ENCODE peak calls at places on chromosomes 7 and 10, in seven cellular contexts. One of them, this sample, is unnamed.

GRCh38 chr7:151060416-151061234 is 1.2 kb downstream of the SLC4A2 start:
- DNase-seq in myocyte: peak
- DNase-seq in activated T-helper 1 cell treated with anti-CD3 and anti-CD28 coated beads, Interleukin-2, amount 50 U/mL, for 16 hours: no peak
- DNase-seq in RCC 7860: peak
- DNase-seq in transverse colon: peak
- DNase-seq in stimulated activated CD4-positive, alpha-beta T cell treated with anti-CD3 and anti-CD28 coated beads, Interleukin-12 subunit alpha, Interleukin-12 subunit beta, amount 100 ng/mL, for 4 hours: no peak
- DNase-seq in iris pigment epithelial cell: peak
- DNase-seq in this sample: no peak

GRCh38 chr10:100347568-100348195 is 649 bp downstream of the SCD start:
- DNase-seq in iris pigment epithelial cell: peak
- DNase-seq in stimulated activated CD4-positive, alpha-beta T cell treated with anti-CD3 and anti-CD28 coated beads, Interleukin-12 subunit alpha, Interleukin-12 subunit beta, amount 100 ng/mL, for 4 hours: no peak
- DNase-seq in RCC 7860: no peak
- DNase-seq in transverse colon: no peak
- DNase-seq in myocyte: no peak
- DNase-seq in activated T-helper 1 cell treated with anti-CD3 and anti-CD28 coated beads, Interleukin-2, amount 50 U/mL, for 16 hours: no peak
- DNase-seq in this sample: no peak

GRCh38 chr7:110774066-110774465 is 316.9 kb upstream of the LRRN3 start:
- DNase-seq in myocyte: no peak
- DNase-seq in stimulated activated CD4-positive, alpha-beta T cell treated with anti-CD3 and anti-CD28 coated beads, Interleukin-12 subunit alpha, Interleukin-12 subunit beta, amount 100 ng/mL, for 4 hours: no peak
- DNase-seq in activated T-helper 1 cell treated with anti-CD3 and anti-CD28 coated beads, Interleukin-2, amount 50 U/mL, for 16 hours: no peak
- DNase-seq in transverse colon: no peak
- DNase-seq in RCC 7860: no peak
- DNase-seq in iris pigment epithelial cell: no peak
- DNase-seq in this sample: no peak

GRCh38 chr10:43076876-43077420 is at the start of gene RET:
- DNase-seq in myocyte: no peak
- DNase-seq in iris pigment epithelial cell: peak
- DNase-seq in stimulated activated CD4-positive, alpha-beta T cell treated with anti-CD3 and anti-CD28 coated beads, Interleukin-12 subunit alpha, Interleukin-12 subunit beta, amount 100 ng/mL, for 4 hours: no peak
- DNase-seq in activated T-helper 1 cell treated with anti-CD3 and anti-CD28 coated beads, Interleukin-2, amount 50 U/mL, for 16 hours: no peak
- DNase-seq in RCC 7860: no peak
- DNase-seq in transverse colon: peak
- DNase-seq in this sample: no peak

GRCh38 chr10:121633056-121633455 is 34.8 kb upstream of the FGFR2 start:
- DNase-seq in myocyte: no peak
- DNase-seq in RCC 7860: no peak
- DNase-seq in iris pigment epithelial cell: no peak
- DNase-seq in activated T-helper 1 cell treated with anti-CD3 and anti-CD28 coated beads, Interleukin-2, amount 50 U/mL, for 16 hours: no peak
- DNase-seq in stimulated activated CD4-positive, alpha-beta T cell treated with anti-CD3 and anti-CD28 coated beads, Interleukin-12 subunit alpha, Interleukin-12 subunit beta, amount 100 ng/mL, for 4 hours: no peak
- DNase-seq in transverse colon: no peak
- DNase-seq in this sample: no peak

GRCh38 chr7:153297141-153297540 is 537.6 kb downstream of the ACTR3B start:
- DNase-seq in transverse colon: no peak
- DNase-seq in iris pigment epithelial cell: no peak
- DNase-seq in activated T-helper 1 cell treated with anti-CD3 and anti-CD28 coated beads, Interleukin-2, amount 50 U/mL, for 16 hours: no peak
- DNase-seq in RCC 7860: no peak
- DNase-seq in myocyte: no peak
- DNase-seq in stimulated activated CD4-positive, alpha-beta T cell treated with anti-CD3 and anti-CD28 coated beads, Interleukin-12 subunit alpha, Interleukin-12 subunit beta, amount 100 ng/mL, for 4 hours: no peak
- DNase-seq in this sample: no peak

GRCh38 chr7:668139-668871 is 58.2 kb upstream of the DNAAF5 start:
- DNase-seq in RCC 7860: no peak
- DNase-seq in stimulated activated CD4-positive, alpha-beta T cell treated with anti-CD3 and anti-CD28 coated beads, Interleukin-12 subunit alpha, Interleukin-12 subunit beta, amount 100 ng/mL, for 4 hours: no peak
- DNase-seq in transverse colon: peak
- DNase-seq in activated T-helper 1 cell treated with anti-CD3 and anti-CD28 coated beads, Interleukin-2, amount 50 U/mL, for 16 hours: no peak
- DNase-seq in iris pigment epithelial cell: peak
- DNase-seq in myocyte: peak
- DNase-seq in this sample: no peak

GRCh38 chr10:112986791-112987190 is 36.7 kb downstream of the TCF7L2 start:
- DNase-seq in stimulated activated CD4-positive, alpha-beta T cell treated with anti-CD3 and anti-CD28 coated beads, Interleukin-12 subunit alpha, Interleukin-12 subunit beta, amount 100 ng/mL, for 4 hours: no peak
- DNase-seq in iris pigment epithelial cell: peak
- DNase-seq in activated T-helper 1 cell treated with anti-CD3 and anti-CD28 coated beads, Interleukin-2, amount 50 U/mL, for 16 hours: no peak
- DNase-seq in RCC 7860: no peak
- DNase-seq in transverse colon: no peak
- DNase-seq in myocyte: peak
- DNase-seq in this sample: no peak

GRCh38 chr10:77872151-77872946 is 54.2 kb downstream of the DLG5 start:
- DNase-seq in myocyte: no peak
- DNase-seq in stimulated activated CD4-positive, alpha-beta T cell treated with anti-CD3 and anti-CD28 coated beads, Interleukin-12 subunit alpha, Interleukin-12 subunit beta, amount 100 ng/mL, for 4 hours: no peak
- DNase-seq in iris pigment epithelial cell: no peak
- DNase-seq in RCC 7860: no peak
- DNase-seq in transverse colon: peak
- DNase-seq in activated T-helper 1 cell treated with anti-CD3 and anti-CD28 coated beads, Interleukin-2, amount 50 U/mL, for 16 hours: no peak
- DNase-seq in this sample: no peak

GRCh38 chr10:73110345-73110849 is at the start of gene NUDT13:
- DNase-seq in RCC 7860: peak
- DNase-seq in transverse colon: peak
- DNase-seq in activated T-helper 1 cell treated with anti-CD3 and anti-CD28 coated beads, Interleukin-2, amount 50 U/mL, for 16 hours: peak
- DNase-seq in myocyte: peak
- DNase-seq in iris pigment epithelial cell: peak
- DNase-seq in stimulated activated CD4-positive, alpha-beta T cell treated with anti-CD3 and anti-CD28 coated beads, Interleukin-12 subunit alpha, Interleukin-12 subunit beta, amount 100 ng/mL, for 4 hours: peak
- DNase-seq in this sample: peak

GRCh38 chr10:28367865-28368541 is 65.1 kb upstream of the MPP7 start:
- DNase-seq in stimulated activated CD4-positive, alpha-beta T cell treated with anti-CD3 and anti-CD28 coated beads, Interleukin-12 subunit alpha, Interleukin-12 subunit beta, amount 100 ng/mL, for 4 hours: peak
- DNase-seq in transverse colon: peak
- DNase-seq in activated T-helper 1 cell treated with anti-CD3 and anti-CD28 coated beads, Interleukin-2, amount 50 U/mL, for 16 hours: peak
- DNase-seq in RCC 7860: no peak
- DNase-seq in iris pigment epithelial cell: peak
- DNase-seq in myocyte: no peak
- DNase-seq in this sample: peak

GRCh38 chr7:130392456-130392860 is 12.2 kb downstream of the CPA1 start:
- DNase-seq in transverse colon: no peak
- DNase-seq in stimulated activated CD4-positive, alpha-beta T cell treated with anti-CD3 and anti-CD28 coated beads, Interleukin-12 subunit alpha, Interleukin-12 subunit beta, amount 100 ng/mL, for 4 hours: no peak
- DNase-seq in activated T-helper 1 cell treated with anti-CD3 and anti-CD28 coated beads, Interleukin-2, amount 50 U/mL, for 16 hours: no peak
- DNase-seq in iris pigment epithelial cell: peak
- DNase-seq in RCC 7860: no peak
- DNase-seq in myocyte: peak
- DNase-seq in this sample: no peak

GRCh38 chr10:111344804-111345203 is 268.0 kb downstream of the ADRA2A start:
- DNase-seq in iris pigment epithelial cell: peak
- DNase-seq in stimulated activated CD4-positive, alpha-beta T cell treated with anti-CD3 and anti-CD28 coated beads, Interleukin-12 subunit alpha, Interleukin-12 subunit beta, amount 100 ng/mL, for 4 hours: no peak
- DNase-seq in myocyte: peak
- DNase-seq in activated T-helper 1 cell treated with anti-CD3 and anti-CD28 coated beads, Interleukin-2, amount 50 U/mL, for 16 hours: no peak
- DNase-seq in transverse colon: no peak
- DNase-seq in RCC 7860: no peak
- DNase-seq in this sample: no peak

GRCh38 chr7:40316176-40316575 is 181.4 kb downstream of the SUGCT start:
- DNase-seq in RCC 7860: no peak
- DNase-seq in iris pigment epithelial cell: peak
- DNase-seq in myocyte: no peak
- DNase-seq in activated T-helper 1 cell treated with anti-CD3 and anti-CD28 coated beads, Interleukin-2, amount 50 U/mL, for 16 hours: no peak
- DNase-seq in stimulated activated CD4-positive, alpha-beta T cell treated with anti-CD3 and anti-CD28 coated beads, Interleukin-12 subunit alpha, Interleukin-12 subunit beta, amount 100 ng/mL, for 4 hours: no peak
- DNase-seq in transverse colon: no peak
- DNase-seq in this sample: no peak

GRCh38 chr10:79445217-79445707 is at the start of gene ZCCHC24:
- DNase-seq in stimulated activated CD4-positive, alpha-beta T cell treated with anti-CD3 and anti-CD28 coated beads, Interleukin-12 subunit alpha, Interleukin-12 subunit beta, amount 100 ng/mL, for 4 hours: no peak
- DNase-seq in iris pigment epithelial cell: peak
- DNase-seq in transverse colon: peak
- DNase-seq in activated T-helper 1 cell treated with anti-CD3 and anti-CD28 coated beads, Interleukin-2, amount 50 U/mL, for 16 hours: no peak
- DNase-seq in myocyte: peak
- DNase-seq in RCC 7860: no peak
- DNase-seq in this sample: no peak

GRCh38 chr7:99789441-99790070 is 5.6 kb upstream of the CYP3A4 start:
- DNase-seq in myocyte: peak
- DNase-seq in iris pigment epithelial cell: no peak
- DNase-seq in activated T-helper 1 cell treated with anti-CD3 and anti-CD28 coated beads, Interleukin-2, amount 50 U/mL, for 16 hours: no peak
- DNase-seq in RCC 7860: peak
- DNase-seq in stimulated activated CD4-positive, alpha-beta T cell treated with anti-CD3 and anti-CD28 coated beads, Interleukin-12 subunit alpha, Interleukin-12 subunit beta, amount 100 ng/mL, for 4 hours: no peak
- DNase-seq in transverse colon: no peak
- DNase-seq in this sample: no peak

GRCh38 chr7:158037211-158037610 is 550.4 kb downstream of the PTPRN2 start:
- DNase-seq in iris pigment epithelial cell: no peak
- DNase-seq in stimulated activated CD4-positive, alpha-beta T cell treated with anti-CD3 and anti-CD28 coated beads, Interleukin-12 subunit alpha, Interleukin-12 subunit beta, amount 100 ng/mL, for 4 hours: no peak
- DNase-seq in RCC 7860: no peak
- DNase-seq in myocyte: no peak
- DNase-seq in transverse colon: no peak
- DNase-seq in activated T-helper 1 cell treated with anti-CD3 and anti-CD28 coated beads, Interleukin-2, amount 50 U/mL, for 16 hours: no peak
- DNase-seq in this sample: no peak

GRCh38 chr7:21550821-21551531 is 8.1 kb downstream of the DNAH11 start:
- DNase-seq in stimulated activated CD4-positive, alpha-beta T cell treated with anti-CD3 and anti-CD28 coated beads, Interleukin-12 subunit alpha, Interleukin-12 subunit beta, amount 100 ng/mL, for 4 hours: no peak
- DNase-seq in transverse colon: no peak
- DNase-seq in myocyte: no peak
- DNase-seq in iris pigment epithelial cell: no peak
- DNase-seq in RCC 7860: no peak
- DNase-seq in activated T-helper 1 cell treated with anti-CD3 and anti-CD28 coated beads, Interleukin-2, amount 50 U/mL, for 16 hours: no peak
- DNase-seq in this sample: no peak

GRCh38 chr7:90692396-90692795 is 96.3 kb downstream of the CDK14 start:
- DNase-seq in RCC 7860: no peak
- DNase-seq in iris pigment epithelial cell: peak
- DNase-seq in activated T-helper 1 cell treated with anti-CD3 and anti-CD28 coated beads, Interleukin-2, amount 50 U/mL, for 16 hours: no peak
- DNase-seq in stimulated activated CD4-positive, alpha-beta T cell treated with anti-CD3 and anti-CD28 coated beads, Interleukin-12 subunit alpha, Interleukin-12 subunit beta, amount 100 ng/mL, for 4 hours: no peak
- DNase-seq in transverse colon: no peak
- DNase-seq in myocyte: no peak
- DNase-seq in this sample: no peak

GRCh38 chr7:129501760-129502707 is at the start of gene SMKR1:
- DNase-seq in stimulated activated CD4-positive, alpha-beta T cell treated with anti-CD3 and anti-CD28 coated beads, Interleukin-12 subunit alpha, Interleukin-12 subunit beta, amount 100 ng/mL, for 4 hours: peak
- DNase-seq in myocyte: peak
- DNase-seq in iris pigment epithelial cell: peak
- DNase-seq in activated T-helper 1 cell treated with anti-CD3 and anti-CD28 coated beads, Interleukin-2, amount 50 U/mL, for 16 hours: peak
- DNase-seq in RCC 7860: peak
- DNase-seq in transverse colon: peak
- DNase-seq in this sample: peak

GRCh38 chr10:119139464-119140067 is 25.9 kb downstream of the SFXN4 start:
- DNase-seq in stimulated activated CD4-positive, alpha-beta T cell treated with anti-CD3 and anti-CD28 coated beads, Interleukin-12 subunit alpha, Interleukin-12 subunit beta, amount 100 ng/mL, for 4 hours: peak
- DNase-seq in RCC 7860: no peak
- DNase-seq in transverse colon: no peak
- DNase-seq in myocyte: peak
- DNase-seq in iris pigment epithelial cell: peak
- DNase-seq in activated T-helper 1 cell treated with anti-CD3 and anti-CD28 coated beads, Interleukin-2, amount 50 U/mL, for 16 hours: peak
- DNase-seq in this sample: peak

GRCh38 chr10:5655003-5655600 is 11.3 kb downstream of the ASB13 start:
- DNase-seq in transverse colon: peak
- DNase-seq in myocyte: no peak
- DNase-seq in activated T-helper 1 cell treated with anti-CD3 and anti-CD28 coated beads, Interleukin-2, amount 50 U/mL, for 16 hours: no peak
- DNase-seq in RCC 7860: no peak
- DNase-seq in iris pigment epithelial cell: no peak
- DNase-seq in stimulated activated CD4-positive, alpha-beta T cell treated with anti-CD3 and anti-CD28 coated beads, Interleukin-12 subunit alpha, Interleukin-12 subunit beta, amount 100 ng/mL, for 4 hours: no peak
- DNase-seq in this sample: no peak

GRCh38 chr10:132446661-132447445 is 49.9 kb downstream of the PWWP2B start:
- DNase-seq in iris pigment epithelial cell: peak
- DNase-seq in RCC 7860: peak
- DNase-seq in transverse colon: peak
- DNase-seq in activated T-helper 1 cell treated with anti-CD3 and anti-CD28 coated beads, Interleukin-2, amount 50 U/mL, for 16 hours: peak
- DNase-seq in stimulated activated CD4-positive, alpha-beta T cell treated with anti-CD3 and anti-CD28 coated beads, Interleukin-12 subunit alpha, Interleukin-12 subunit beta, amount 100 ng/mL, for 4 hours: peak
- DNase-seq in myocyte: peak
- DNase-seq in this sample: peak

GRCh38 chr10:109374215-109374614 is 549.1 kb downstream of the XPNPEP1 start:
- DNase-seq in transverse colon: no peak
- DNase-seq in iris pigment epithelial cell: peak
- DNase-seq in activated T-helper 1 cell treated with anti-CD3 and anti-CD28 coated beads, Interleukin-2, amount 50 U/mL, for 16 hours: no peak
- DNase-seq in RCC 7860: peak
- DNase-seq in stimulated activated CD4-positive, alpha-beta T cell treated with anti-CD3 and anti-CD28 coated beads, Interleukin-12 subunit alpha, Interleukin-12 subunit beta, amount 100 ng/mL, for 4 hours: no peak
- DNase-seq in myocyte: no peak
- DNase-seq in this sample: no peak

GRCh38 chr7:30445770-30446169 is 32.8 kb downstream of the NOD1 start:
- DNase-seq in stimulated activated CD4-positive, alpha-beta T cell treated with anti-CD3 and anti-CD28 coated beads, Interleukin-12 subunit alpha, Interleukin-12 subunit beta, amount 100 ng/mL, for 4 hours: peak
- DNase-seq in RCC 7860: no peak
- DNase-seq in iris pigment epithelial cell: peak
- DNase-seq in myocyte: no peak
- DNase-seq in transverse colon: peak
- DNase-seq in activated T-helper 1 cell treated with anti-CD3 and anti-CD28 coated beads, Interleukin-2, amount 50 U/mL, for 16 hours: peak
- DNase-seq in this sample: peak

GRCh38 chr7:111654414-111654813 is 92.1 kb upstream of the IMMP2L start:
- DNase-seq in myocyte: no peak
- DNase-seq in activated T-helper 1 cell treated with anti-CD3 and anti-CD28 coated beads, Interleukin-2, amount 50 U/mL, for 16 hours: no peak
- DNase-seq in transverse colon: no peak
- DNase-seq in iris pigment epithelial cell: no peak
- DNase-seq in stimulated activated CD4-positive, alpha-beta T cell treated with anti-CD3 and anti-CD28 coated beads, Interleukin-12 subunit alpha, Interleukin-12 subunit beta, amount 100 ng/mL, for 4 hours: no peak
- DNase-seq in RCC 7860: no peak
- DNase-seq in this sample: no peak

GRCh38 chr7:133331861-133332260 is 79.0 kb downstream of the EXOC4 start:
- DNase-seq in RCC 7860: no peak
- DNase-seq in myocyte: peak
- DNase-seq in iris pigment epithelial cell: no peak
- DNase-seq in activated T-helper 1 cell treated with anti-CD3 and anti-CD28 coated beads, Interleukin-2, amount 50 U/mL, for 16 hours: no peak
- DNase-seq in stimulated activated CD4-positive, alpha-beta T cell treated with anti-CD3 and anti-CD28 coated beads, Interleukin-12 subunit alpha, Interleukin-12 subunit beta, amount 100 ng/mL, for 4 hours: no peak
- DNase-seq in transverse colon: no peak
- DNase-seq in this sample: no peak

GRCh38 chr10:77355844-77356243 is 281.8 kb downstream of the KCNMA1 start:
- DNase-seq in RCC 7860: peak
- DNase-seq in activated T-helper 1 cell treated with anti-CD3 and anti-CD28 coated beads, Interleukin-2, amount 50 U/mL, for 16 hours: no peak
- DNase-seq in iris pigment epithelial cell: peak
- DNase-seq in myocyte: no peak
- DNase-seq in stimulated activated CD4-positive, alpha-beta T cell treated with anti-CD3 and anti-CD28 coated beads, Interleukin-12 subunit alpha, Interleukin-12 subunit beta, amount 100 ng/mL, for 4 hours: no peak
- DNase-seq in transverse colon: no peak
- DNase-seq in this sample: no peak

GRCh38 chr7:116356979-116357378 is 142.6 kb upstream of the CAV2 start:
- DNase-seq in transverse colon: no peak
- DNase-seq in myocyte: no peak
- DNase-seq in activated T-helper 1 cell treated with anti-CD3 and anti-CD28 coated beads, Interleukin-2, amount 50 U/mL, for 16 hours: no peak
- DNase-seq in RCC 7860: peak
- DNase-seq in stimulated activated CD4-positive, alpha-beta T cell treated with anti-CD3 and anti-CD28 coated beads, Interleukin-12 subunit alpha, Interleukin-12 subunit beta, amount 100 ng/mL, for 4 hours: no peak
- DNase-seq in iris pigment epithelial cell: peak
- DNase-seq in this sample: no peak

GRCh38 chr7:158576050-158576762 is 11.4 kb downstream of the PTPRN2 start:
- DNase-seq in activated T-helper 1 cell treated with anti-CD3 and anti-CD28 coated beads, Interleukin-2, amount 50 U/mL, for 16 hours: no peak
- DNase-seq in transverse colon: no peak
- DNase-seq in stimulated activated CD4-positive, alpha-beta T cell treated with anti-CD3 and anti-CD28 coated beads, Interleukin-12 subunit alpha, Interleukin-12 subunit beta, amount 100 ng/mL, for 4 hours: no peak
- DNase-seq in iris pigment epithelial cell: no peak
- DNase-seq in RCC 7860: no peak
- DNase-seq in myocyte: no peak
- DNase-seq in this sample: no peak

GRCh38 chr10:4519691-4520402 is 306.2 kb upstream of the AKR1E2 start:
- DNase-seq in iris pigment epithelial cell: peak
- DNase-seq in activated T-helper 1 cell treated with anti-CD3 and anti-CD28 coated beads, Interleukin-2, amount 50 U/mL, for 16 hours: no peak
- DNase-seq in transverse colon: no peak
- DNase-seq in stimulated activated CD4-positive, alpha-beta T cell treated with anti-CD3 and anti-CD28 coated beads, Interleukin-12 subunit alpha, Interleukin-12 subunit beta, amount 100 ng/mL, for 4 hours: no peak
- DNase-seq in RCC 7860: no peak
- DNase-seq in myocyte: no peak
- DNase-seq in this sample: no peak

GRCh38 chr10:50431118-50431517 is 179.8 kb upstream of the ASAH2 start:
- DNase-seq in RCC 7860: no peak
- DNase-seq in stimulated activated CD4-positive, alpha-beta T cell treated with anti-CD3 and anti-CD28 coated beads, Interleukin-12 subunit alpha, Interleukin-12 subunit beta, amount 100 ng/mL, for 4 hours: no peak
- DNase-seq in myocyte: peak
- DNase-seq in transverse colon: no peak
- DNase-seq in activated T-helper 1 cell treated with anti-CD3 and anti-CD28 coated beads, Interleukin-2, amount 50 U/mL, for 16 hours: no peak
- DNase-seq in iris pigment epithelial cell: peak
- DNase-seq in this sample: no peak

GRCh38 chr7:69256634-69257081 is 341.6 kb upstream of the AUTS2 start:
- DNase-seq in RCC 7860: no peak
- DNase-seq in activated T-helper 1 cell treated with anti-CD3 and anti-CD28 coated beads, Interleukin-2, amount 50 U/mL, for 16 hours: no peak
- DNase-seq in iris pigment epithelial cell: no peak
- DNase-seq in myocyte: no peak
- DNase-seq in transverse colon: peak
- DNase-seq in stimulated activated CD4-positive, alpha-beta T cell treated with anti-CD3 and anti-CD28 coated beads, Interleukin-12 subunit alpha, Interleukin-12 subunit beta, amount 100 ng/mL, for 4 hours: no peak
- DNase-seq in this sample: no peak

GRCh38 chr7:4824120-4824775 is 37.6 kb downstream of the PAPOLB start:
- DNase-seq in RCC 7860: no peak
- DNase-seq in transverse colon: no peak
- DNase-seq in activated T-helper 1 cell treated with anti-CD3 and anti-CD28 coated beads, Interleukin-2, amount 50 U/mL, for 16 hours: no peak
- DNase-seq in stimulated activated CD4-positive, alpha-beta T cell treated with anti-CD3 and anti-CD28 coated beads, Interleukin-12 subunit alpha, Interleukin-12 subunit beta, amount 100 ng/mL, for 4 hours: no peak
- DNase-seq in iris pigment epithelial cell: no peak
- DNase-seq in myocyte: no peak
- DNase-seq in this sample: no peak

GRCh38 chr7:50826371-50827172 is 43.9 kb upstream of the GRB10 start:
- DNase-seq in myocyte: peak
- DNase-seq in transverse colon: no peak
- DNase-seq in stimulated activated CD4-positive, alpha-beta T cell treated with anti-CD3 and anti-CD28 coated beads, Interleukin-12 subunit alpha, Interleukin-12 subunit beta, amount 100 ng/mL, for 4 hours: no peak
- DNase-seq in RCC 7860: peak
- DNase-seq in activated T-helper 1 cell treated with anti-CD3 and anti-CD28 coated beads, Interleukin-2, amount 50 U/mL, for 16 hours: no peak
- DNase-seq in iris pigment epithelial cell: peak
- DNase-seq in this sample: no peak

GRCh38 chr10:38054361-38054797 is 39.8 kb upstream of the ZNF37A start:
- DNase-seq in activated T-helper 1 cell treated with anti-CD3 and anti-CD28 coated beads, Interleukin-2, amount 50 U/mL, for 16 hours: no peak
- DNase-seq in iris pigment epithelial cell: peak
- DNase-seq in RCC 7860: peak
- DNase-seq in myocyte: peak
- DNase-seq in stimulated activated CD4-positive, alpha-beta T cell treated with anti-CD3 and anti-CD28 coated beads, Interleukin-12 subunit alpha, Interleukin-12 subunit beta, amount 100 ng/mL, for 4 hours: no peak
- DNase-seq in transverse colon: no peak
- DNase-seq in this sample: no peak